ENCODE peak calls at places on chromosomes 5 and 9, in eight cellular contexts. One of them, this sample, is unnamed.

GRCh38 chr5:88829053-88829452 is 53.9 kb downstream of the MEF2C start:
- DNase-seq in NCI-H1694: no peak
- DNase-seq in HuH-7.5: no peak
- DNase-seq in ELR: no peak
- DNase-seq in stimulated activated CD4-positive, alpha-beta T cell treated with anti-CD3 and anti-CD28 coated beads, Interleukin-2, amount 100 ng/mL, for 48 hours: no peak
- DNase-seq in activated CD4-positive, alpha-beta T cell treated with anti-CD3 and anti-CD28 coated beads for 48 hours: no peak
- DNase-seq in stimulated activated effector memory CD8-positive, alpha-beta T cell treated with anti-CD3 and anti-CD28 coated beads, Interleukin-12 subunit alpha, Interleukin-12 subunit beta, amount 100 ng/mL, for 72 hours: no peak
- DNase-seq in gastrocnemius medialis: no peak
- DNase-seq in this sample: peak

GRCh38 chr5:2754621-2755370 is 3.3 kb upstream of the IRX2 start:
- DNase-seq in stimulated activated effector memory CD8-positive, alpha-beta T cell treated with anti-CD3 and anti-CD28 coated beads, Interleukin-12 subunit alpha, Interleukin-12 subunit beta, amount 100 ng/mL, for 72 hours: peak
- DNase-seq in NCI-H1694: no peak
- DNase-seq in gastrocnemius medialis: no peak
- DNase-seq in activated CD4-positive, alpha-beta T cell treated with anti-CD3 and anti-CD28 coated beads for 48 hours: no peak
- DNase-seq in HuH-7.5: no peak
- DNase-seq in stimulated activated CD4-positive, alpha-beta T cell treated with anti-CD3 and anti-CD28 coated beads, Interleukin-2, amount 100 ng/mL, for 48 hours: no peak
- DNase-seq in ELR: no peak
- DNase-seq in this sample: no peak

GRCh38 chr5:14208071-14209021 is 65.2 kb downstream of the TRIO start:
- DNase-seq in NCI-H1694: no peak
- DNase-seq in HuH-7.5: no peak
- DNase-seq in ELR: peak
- DNase-seq in gastrocnemius medialis: no peak
- DNase-seq in stimulated activated CD4-positive, alpha-beta T cell treated with anti-CD3 and anti-CD28 coated beads, Interleukin-2, amount 100 ng/mL, for 48 hours: no peak
- DNase-seq in stimulated activated effector memory CD8-positive, alpha-beta T cell treated with anti-CD3 and anti-CD28 coated beads, Interleukin-12 subunit alpha, Interleukin-12 subunit beta, amount 100 ng/mL, for 72 hours: no peak
- DNase-seq in activated CD4-positive, alpha-beta T cell treated with anti-CD3 and anti-CD28 coated beads for 48 hours: no peak
- DNase-seq in this sample: no peak

GRCh38 chr9:107426126-107426525 is 63.4 kb downstream of the KLF4 start:
- DNase-seq in gastrocnemius medialis: no peak
- DNase-seq in HuH-7.5: no peak
- DNase-seq in ELR: no peak
- DNase-seq in stimulated activated effector memory CD8-positive, alpha-beta T cell treated with anti-CD3 and anti-CD28 coated beads, Interleukin-12 subunit alpha, Interleukin-12 subunit beta, amount 100 ng/mL, for 72 hours: no peak
- DNase-seq in activated CD4-positive, alpha-beta T cell treated with anti-CD3 and anti-CD28 coated beads for 48 hours: no peak
- DNase-seq in NCI-H1694: no peak
- DNase-seq in stimulated activated CD4-positive, alpha-beta T cell treated with anti-CD3 and anti-CD28 coated beads, Interleukin-2, amount 100 ng/mL, for 48 hours: no peak
- DNase-seq in this sample: no peak

GRCh38 chr9:69981686-69982450 is 61.8 kb upstream of the MAMDC2 start:
- DNase-seq in activated CD4-positive, alpha-beta T cell treated with anti-CD3 and anti-CD28 coated beads for 48 hours: no peak
- DNase-seq in gastrocnemius medialis: no peak
- DNase-seq in NCI-H1694: no peak
- DNase-seq in stimulated activated CD4-positive, alpha-beta T cell treated with anti-CD3 and anti-CD28 coated beads, Interleukin-2, amount 100 ng/mL, for 48 hours: no peak
- DNase-seq in HuH-7.5: no peak
- DNase-seq in ELR: peak
- DNase-seq in stimulated activated effector memory CD8-positive, alpha-beta T cell treated with anti-CD3 and anti-CD28 coated beads, Interleukin-12 subunit alpha, Interleukin-12 subunit beta, amount 100 ng/mL, for 72 hours: no peak
- DNase-seq in this sample: no peak

GRCh38 chr9:129093602-129094386 is 12.9 kb downstream of the DOLPP1 start:
- DNase-seq in NCI-H1694: no peak
- DNase-seq in gastrocnemius medialis: no peak
- DNase-seq in activated CD4-positive, alpha-beta T cell treated with anti-CD3 and anti-CD28 coated beads for 48 hours: no peak
- DNase-seq in ELR: no peak
- DNase-seq in stimulated activated CD4-positive, alpha-beta T cell treated with anti-CD3 and anti-CD28 coated beads, Interleukin-2, amount 100 ng/mL, for 48 hours: no peak
- DNase-seq in HuH-7.5: no peak
- DNase-seq in stimulated activated effector memory CD8-positive, alpha-beta T cell treated with anti-CD3 and anti-CD28 coated beads, Interleukin-12 subunit alpha, Interleukin-12 subunit beta, amount 100 ng/mL, for 72 hours: no peak
- DNase-seq in this sample: no peak

GRCh38 chr5:16679863-16680262 is 63.1 kb upstream of the RETREG1 start:
- DNase-seq in HuH-7.5: no peak
- DNase-seq in NCI-H1694: no peak
- DNase-seq in gastrocnemius medialis: no peak
- DNase-seq in ELR: no peak
- DNase-seq in stimulated activated effector memory CD8-positive, alpha-beta T cell treated with anti-CD3 and anti-CD28 coated beads, Interleukin-12 subunit alpha, Interleukin-12 subunit beta, amount 100 ng/mL, for 72 hours: no peak
- DNase-seq in stimulated activated CD4-positive, alpha-beta T cell treated with anti-CD3 and anti-CD28 coated beads, Interleukin-2, amount 100 ng/mL, for 48 hours: no peak
- DNase-seq in activated CD4-positive, alpha-beta T cell treated with anti-CD3 and anti-CD28 coated beads for 48 hours: peak
- DNase-seq in this sample: no peak

GRCh38 chr9:72292184-72292787 is 72.7 kb downstream of the ZFAND5 start:
- DNase-seq in ELR: peak
- DNase-seq in activated CD4-positive, alpha-beta T cell treated with anti-CD3 and anti-CD28 coated beads for 48 hours: no peak
- DNase-seq in gastrocnemius medialis: no peak
- DNase-seq in stimulated activated effector memory CD8-positive, alpha-beta T cell treated with anti-CD3 and anti-CD28 coated beads, Interleukin-12 subunit alpha, Interleukin-12 subunit beta, amount 100 ng/mL, for 72 hours: no peak
- DNase-seq in HuH-7.5: no peak
- DNase-seq in stimulated activated CD4-positive, alpha-beta T cell treated with anti-CD3 and anti-CD28 coated beads, Interleukin-2, amount 100 ng/mL, for 48 hours: no peak
- DNase-seq in NCI-H1694: peak
- DNase-seq in this sample: no peak

GRCh38 chr9:102966999-102967398 is 28.1 kb upstream of the CYLC2 start:
- DNase-seq in stimulated activated effector memory CD8-positive, alpha-beta T cell treated with anti-CD3 and anti-CD28 coated beads, Interleukin-12 subunit alpha, Interleukin-12 subunit beta, amount 100 ng/mL, for 72 hours: no peak
- DNase-seq in stimulated activated CD4-positive, alpha-beta T cell treated with anti-CD3 and anti-CD28 coated beads, Interleukin-2, amount 100 ng/mL, for 48 hours: no peak
- DNase-seq in gastrocnemius medialis: no peak
- DNase-seq in ELR: no peak
- DNase-seq in HuH-7.5: no peak
- DNase-seq in NCI-H1694: no peak
- DNase-seq in activated CD4-positive, alpha-beta T cell treated with anti-CD3 and anti-CD28 coated beads for 48 hours: no peak
- DNase-seq in this sample: no peak

GRCh38 chr5:51622161-51622790 is 239.0 kb downstream of the ISL1 start:
- DNase-seq in activated CD4-positive, alpha-beta T cell treated with anti-CD3 and anti-CD28 coated beads for 48 hours: no peak
- DNase-seq in HuH-7.5: no peak
- DNase-seq in ELR: no peak
- DNase-seq in NCI-H1694: no peak
- DNase-seq in stimulated activated CD4-positive, alpha-beta T cell treated with anti-CD3 and anti-CD28 coated beads, Interleukin-2, amount 100 ng/mL, for 48 hours: no peak
- DNase-seq in stimulated activated effector memory CD8-positive, alpha-beta T cell treated with anti-CD3 and anti-CD28 coated beads, Interleukin-12 subunit alpha, Interleukin-12 subunit beta, amount 100 ng/mL, for 72 hours: no peak
- DNase-seq in gastrocnemius medialis: no peak
- DNase-seq in this sample: no peak

GRCh38 chr5:64775288-64775687 is 6.6 kb downstream of the CWC27 start:
- DNase-seq in ELR: no peak
- DNase-seq in gastrocnemius medialis: no peak
- DNase-seq in stimulated activated effector memory CD8-positive, alpha-beta T cell treated with anti-CD3 and anti-CD28 coated beads, Interleukin-12 subunit alpha, Interleukin-12 subunit beta, amount 100 ng/mL, for 72 hours: no peak
- DNase-seq in activated CD4-positive, alpha-beta T cell treated with anti-CD3 and anti-CD28 coated beads for 48 hours: no peak
- DNase-seq in NCI-H1694: no peak
- DNase-seq in HuH-7.5: no peak
- DNase-seq in stimulated activated CD4-positive, alpha-beta T cell treated with anti-CD3 and anti-CD28 coated beads, Interleukin-2, amount 100 ng/mL, for 48 hours: no peak
- DNase-seq in this sample: no peak

GRCh38 chr9:68678430-68678829 is 26.6 kb upstream of the PIP5K1B start:
- DNase-seq in NCI-H1694: peak
- DNase-seq in gastrocnemius medialis: no peak
- DNase-seq in activated CD4-positive, alpha-beta T cell treated with anti-CD3 and anti-CD28 coated beads for 48 hours: peak
- DNase-seq in ELR: peak
- DNase-seq in HuH-7.5: peak
- DNase-seq in stimulated activated CD4-positive, alpha-beta T cell treated with anti-CD3 and anti-CD28 coated beads, Interleukin-2, amount 100 ng/mL, for 48 hours: no peak
- DNase-seq in stimulated activated effector memory CD8-positive, alpha-beta T cell treated with anti-CD3 and anti-CD28 coated beads, Interleukin-12 subunit alpha, Interleukin-12 subunit beta, amount 100 ng/mL, for 72 hours: no peak
- DNase-seq in this sample: peak